ENCODE peak calls at places on chromosomes 7 and 10, in nine cellular contexts. M is activated CD8-positive, alpha-beta memory T cell treated with anti-CD3 and anti-CD28 coated beads for 48 hours; Y is foreskin keratinocyte; R is uterus; H is amygdala; E is stimulated activated CD4-positive, alpha-beta T cell treated with anti-CD3 and anti-CD28 coated beads, Interleukin-1b, Interleukin-23, amount 100 ng/mL, for 24 hours; C is naive B cell; G is frontal cortex; T is Calu3. W is an unnamed sample.
A peak's percentile ranks its signal among the peaks of the same experiment; 100 is the strongest.

GRCh38 chr10:79056361-79056735 is 12.4 kb upstream of the ZMIZ1 start:
- DNase-seq in E (no peak), H (no peak), T (no peak), G (no peak), Y (no peak), M (no peak), C (no peak), R (no peak), W (no peak)

GRCh38 chr7:101941481-101942383 is 124.3 kb downstream of the CUX1 start:
- DNase-seq in C (no peak), H (no peak), Y (peak; percentile 91), R (peak; percentile 91), T (peak; percentile 36), G (no peak), E (no peak), M (no peak), W (no peak)

GRCh38 chr7:36107926-36108631 is 45.0 kb upstream of the EEPD1 start:
- DNase-seq in G (no peak), R (no peak), H (no peak), T (no peak), E (no peak), Y (no peak), C (no peak), M (no peak), W (no peak)

GRCh38 chr10:97180367-97180763 is 5.4 kb downstream of the SLIT1 start:
- DNase-seq in R (no peak), M (no peak), H (no peak), Y (no peak), C (no peak), T (no peak), G (no peak), E (no peak), W (no peak)

GRCh38 chr10:26391701-26392695 is 46.1 kb upstream of the APBB1IP start:
- DNase-seq in R (no peak), E (no peak), M (no peak), Y (no peak), T (no peak), H (no peak), C (peak; percentile 4), G (no peak), W (no peak)

GRCh38 chr10:3071405-3072198 is 4.3 kb downstream of the PFKP start:
- DNase-seq in R (no peak), E (no peak), T (peak; percentile 73), H (no peak), Y (peak; percentile 87), G (no peak), M (no peak), C (no peak), W (no peak)

GRCh38 chr10:102776779-102777417 is 33.1 kb downstream of the WBP1L start:
- DNase-seq in R (peak; percentile 88), T (no peak), H (peak; percentile 36), C (no peak), E (no peak), M (no peak), Y (peak; percentile 95), G (peak; percentile 45), W (no peak)

GRCh38 chr10:79022565-79023488 is 45.9 kb upstream of the ZMIZ1 start:
- DNase-seq in E (no peak), C (no peak), Y (no peak), M (no peak), T (no peak), G (no peak), R (no peak), H (no peak), W (no peak)

GRCh38 chr10:70481831-70482530 is 3.4 kb downstream of the PALD1 start:
- DNase-seq in M (no peak), Y (no peak), G (no peak), H (peak; percentile 44), R (peak; percentile 62), E (no peak), C (no peak), T (no peak), W (no peak)

GRCh38 chr10:58820862-58821559 is 308.3 kb downstream of the BICC1 start:
- DNase-seq in C (no peak), T (no peak), G (no peak), E (no peak), R (no peak), M (no peak), Y (peak; percentile 93), H (no peak), W (no peak)

GRCh38 chr7:15914611-15915010 is 228.1 kb upstream of the MEOX2 start:
- DNase-seq in R (no peak), E (no peak), M (no peak), H (no peak), T (no peak), Y (no peak), G (no peak), C (no peak), W (no peak)

GRCh38 chr10:61296161-61296560 is 157.0 kb downstream of the TMEM26 start:
- DNase-seq in H (no peak), Y (no peak), R (no peak), G (no peak), C (no peak), M (no peak), E (no peak), T (no peak), W (no peak)

GRCh38 chr7:2929321-2930201 is 85.5 kb upstream of the GNA12 start:
- DNase-seq in R (no peak), H (no peak), M (no peak), G (no peak), T (no peak), C (no peak), Y (no peak), E (no peak), W (no peak)

GRCh38 chr7:154672659-154673415 is 330.1 kb downstream of the PAXIP1 start:
- DNase-seq in G (no peak), T (no peak), C (no peak), Y (no peak), E (no peak), R (no peak), H (no peak), M (no peak), W (no peak)